ENCODE peak calls at places on chromosomes 4 and X, in eight cellular contexts. N is AG04450; V is endothelial cell; K is Calu3; F is CD4-positive, alpha-beta T cell; Z is cardiac muscle cell; M is dorsolateral prefrontal cortex; J is CD8-positive, alpha-beta T cell. T is an unnamed sample.

GRCh38 chrX:153495362-153495751 is 577 bp downstream of the BGN start:
- DNase-seq in N (no peak), V (no peak), K (no peak), F (no peak), Z (no peak), M (no peak), J (no peak), T (no peak)

GRCh38 chr4:40909363-40909876 is 159.7 kb downstream of the NSUN7 start:
- DNase-seq in N (peak), V (no peak), K (peak), F (no peak), Z (no peak), M (no peak), J (no peak), T (no peak)

GRCh38 chr4:159137176-159137575 is 34.3 kb downstream of the RAPGEF2 start:
- DNase-seq in N (no peak), V (no peak), K (no peak), F (no peak), Z (no peak), M (no peak), J (no peak), T (no peak)

GRCh38 chrX:1394731-1395501 is 3.0 kb upstream of the SLC25A6 start:
- DNase-seq in N (no peak), V (no peak), K (no peak), F (no peak), Z (no peak), M (peak), J (no peak), T (no peak)

GRCh38 chrX:19630776-19631707 is 115.7 kb upstream of the MAP3K15 start:
- DNase-seq in N (no peak), V (no peak), K (no peak), F (no peak), Z (no peak), M (no peak), J (no peak), T (no peak)

GRCh38 chrX:2664497-2664896 is 26.6 kb upstream of the CD99 start:
- DNase-seq in N (peak), V (no peak), K (no peak), F (no peak), Z (no peak), M (no peak), J (no peak), T (no peak)

GRCh38 chr4:128461300-128462103 is 173.9 kb upstream of the PGRMC2 start:
- DNase-seq in N (peak), V (no peak), K (peak), F (no peak), Z (no peak), M (no peak), J (no peak), T (no peak)

GRCh38 chr4:114250439-114250891 is 271.0 kb upstream of the ARSJ start:
- DNase-seq in N (peak), V (no peak), K (no peak), F (no peak), Z (no peak), M (no peak), J (no peak), T (no peak)

GRCh38 chr4:16199132-16199531 is 27.1 kb downstream of the TAPT1 start:
- DNase-seq in N (no peak), V (no peak), K (no peak), F (no peak), Z (peak), M (no peak), J (no peak), T (no peak)

GRCh38 chrX:21996872-21997271 is 35.3 kb upstream of the PHEX start:
- DNase-seq in N (peak), V (no peak), K (peak), F (no peak), Z (no peak), M (no peak), J (no peak), T (peak)

GRCh38 chr4:38805530-38806145 is 1.0 kb upstream of the TLR1 start:
- DNase-seq in N (no peak), V (no peak), K (no peak), F (no peak), Z (no peak), M (no peak), J (no peak), T (peak)

GRCh38 chr4:30716671-30717207 is 3.4 kb upstream of the PCDH7 start:
- DNase-seq in N (no peak), V (peak), K (no peak), F (no peak), Z (peak), M (no peak), J (no peak), T (no peak)

GRCh38 chr4:110518889-110519490 is 43.0 kb downstream of the ENPEP start:
- DNase-seq in N (no peak), V (peak), K (peak), F (no peak), Z (peak), M (no peak), J (peak), T (no peak)

GRCh38 chr4:114384629-114385028 is 214.0 kb upstream of the UGT8 start:
- DNase-seq in N (peak), V (peak), K (peak), F (no peak), Z (peak), M (no peak), J (no peak), T (no peak)

GRCh38 chrX:115949900-115950822 is 220.4 kb upstream of the AGTR2 start:
- DNase-seq in N (no peak), V (no peak), K (no peak), F (no peak), Z (no peak), M (peak), J (no peak), T (no peak)

GRCh38 chr4:122083971-122084370 is 68.2 kb upstream of the BLTP1 start:
- DNase-seq in N (no peak), V (no peak), K (no peak), F (no peak), Z (no peak), M (no peak), J (no peak), T (no peak)

GRCh38 chr4:87100093-87100634 is 120.3 kb downstream of the KLHL8 start:
- DNase-seq in N (no peak), V (no peak), K (no peak), F (no peak), Z (no peak), M (no peak), J (no peak), T (no peak)

GRCh38 chrX:15724911-15725310 is 13.2 kb upstream of the CA5B start:
- DNase-seq in N (no peak), V (no peak), K (no peak), F (no peak), Z (no peak), M (no peak), J (no peak), T (no peak)
- TF ChIP-seq CTCF in N (no peak), V (no peak), K (no peak), F (no peak), Z (no peak), M (no peak), J (no peak), T (no peak)

DNA sequence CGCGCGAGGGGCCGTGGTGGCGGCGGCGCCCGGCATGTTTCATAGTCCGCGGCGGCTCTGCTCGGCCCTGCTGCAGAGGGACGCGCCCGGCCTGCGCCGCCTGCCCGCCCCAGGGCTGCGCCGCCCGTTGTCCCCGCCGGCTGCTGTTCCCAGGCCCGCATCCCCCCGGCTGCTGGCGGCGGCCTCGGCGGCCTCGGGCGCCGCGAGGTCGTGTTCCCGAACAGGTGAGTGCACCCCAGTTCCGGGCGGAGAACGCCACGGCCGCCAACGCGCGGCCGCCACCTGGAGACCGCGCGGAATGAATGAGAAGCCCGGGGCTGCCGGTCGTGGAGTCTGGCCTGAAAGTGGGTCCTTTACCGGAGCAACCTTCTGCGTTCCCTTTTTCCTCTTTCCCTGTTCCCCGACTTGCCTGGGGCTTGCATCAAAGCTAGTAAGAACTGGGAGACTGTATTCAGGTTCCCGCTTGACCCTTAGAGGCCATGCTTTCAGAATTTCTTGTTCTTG is 419 bp downstream of the NOCT start:
- DNase-seq in N (no peak), V (no peak), K (no peak), F (no peak), Z (peak), M (no peak), J (no peak), T (no peak)
- TF ChIP-seq CTCF in N (no peak), V (no peak), K (no peak), F (no peak), Z (no peak), M (no peak), J (no peak), T (no peak)

DNA sequence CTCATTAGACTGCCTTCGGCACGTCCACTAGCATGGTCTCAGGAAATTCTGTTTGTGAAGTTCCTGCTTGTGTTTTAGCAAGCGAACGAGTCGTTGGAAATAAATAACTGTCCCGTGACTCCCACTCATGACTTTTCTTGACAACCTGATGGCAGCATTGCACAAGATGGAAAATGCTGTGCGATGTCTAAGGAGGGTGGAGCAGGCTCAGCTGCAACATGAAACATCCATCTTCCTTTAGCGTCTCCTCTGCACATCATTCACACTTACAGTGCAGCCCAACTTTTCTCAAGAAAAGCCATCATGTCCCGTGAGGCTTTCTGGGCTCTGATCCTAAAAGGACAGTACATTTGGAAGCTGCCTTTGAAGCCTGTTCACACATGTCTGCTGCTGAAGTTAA is 328.9 kb upstream of the ZFP42 start:
- DNase-seq in N (no peak), V (no peak), K (no peak), F (no peak), Z (no peak), M (no peak), J (no peak), T (no peak)
- TF ChIP-seq CTCF in N (no peak), V (no peak), K (no peak), F (no peak), Z (no peak), M (no peak), J (no peak), T (no peak)

DNA sequence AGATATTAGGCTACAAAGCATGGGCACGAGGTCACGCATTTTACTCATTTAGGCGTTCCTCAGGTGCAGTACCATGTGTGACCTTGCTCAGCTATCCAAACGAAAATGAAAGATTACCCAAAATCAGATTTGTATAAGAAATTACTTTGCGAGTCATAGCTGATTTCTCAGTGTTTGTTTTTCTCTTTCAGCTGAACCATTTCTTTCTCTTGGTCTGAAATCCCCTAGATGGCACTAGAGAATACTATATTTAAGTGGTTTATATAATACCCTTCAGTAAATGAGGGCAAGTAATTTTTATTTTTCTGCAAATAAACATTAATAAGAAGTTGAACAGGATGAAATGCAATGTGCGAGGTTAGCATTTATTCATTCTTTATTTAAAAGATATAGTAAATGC is 496.6 kb downstream of the STIM2 start:
- DNase-seq in N (no peak), V (no peak), K (no peak), F (no peak), Z (peak), M (no peak), J (no peak), T (no peak)
- TF ChIP-seq CTCF in N (no peak), V (no peak), K (no peak), F (no peak), Z (no peak), M (peak), J (no peak), T (no peak)

DNA sequence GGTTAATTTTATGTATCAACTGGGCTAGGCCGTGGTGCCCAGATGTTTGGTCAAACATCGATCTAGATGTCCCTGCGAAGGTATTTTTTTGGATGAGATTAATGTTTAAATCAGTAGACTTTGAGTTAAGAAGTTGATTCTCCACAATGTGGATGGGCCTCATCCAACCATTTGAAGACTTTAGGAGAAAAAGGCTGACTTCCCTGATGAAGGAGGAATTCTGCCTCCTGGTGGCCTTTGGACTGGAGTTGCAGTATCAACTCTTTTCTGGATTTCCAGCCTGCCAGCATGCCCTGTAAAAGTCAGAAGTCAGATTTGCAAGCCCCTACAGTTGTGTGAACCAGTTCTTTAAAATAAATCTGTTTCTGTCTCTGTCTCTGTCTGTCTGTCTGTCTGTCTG is 91.4 kb downstream of the STK32B start:
- DNase-seq in N (peak), V (peak), K (no peak), F (no peak), Z (peak), M (no peak), J (no peak), T (no peak)
- TF ChIP-seq CTCF in N (peak), V (peak), K (no peak), F (no peak), Z (peak), M (peak), J (no peak), T (peak)

GRCh38 chr4:154135576-154135975 is 346.7 kb upstream of the SFRP2 start:
- DNase-seq in N (no peak), V (no peak), K (no peak), F (no peak), Z (no peak), M (no peak), J (no peak), T (no peak)
- TF ChIP-seq CTCF in N (no peak), V (no peak), K (no peak), F (no peak), Z (no peak), M (no peak), J (no peak), T (no peak)

T was measured in CD14-positive monocyte.